ENCODE peak calls at places on chromosomes 11 and 22, in six cellular contexts. One of them, this sample, is unnamed.

GRCh38 chr11:64000026-64000739 is 13.9 kb downstream of the OTUB1 start:
- DNase-seq in effector memory CD4-positive, alpha-beta T cell: peak; percentile 57
- DNase-seq in activated naive CD8-positive, alpha-beta T cell treated with anti-CD3 and anti-CD28 coated beads for 36 hours: peak; percentile 84
- DNase-seq in Right ventricle myocardium superior: peak; percentile 82
- DNase-seq in CD8-positive, alpha-beta T cell: peak; percentile 62
- DNase-seq in foreskin melanocyte: no peak
- DNase-seq in this sample: no peak

GRCh38 chr11:13105237-13105844 is 96.2 kb downstream of the RASSF10 start:
- DNase-seq in Right ventricle myocardium superior: peak; percentile 44
- DNase-seq in foreskin melanocyte: no peak
- DNase-seq in activated naive CD8-positive, alpha-beta T cell treated with anti-CD3 and anti-CD28 coated beads for 36 hours: no peak
- DNase-seq in CD8-positive, alpha-beta T cell: no peak
- DNase-seq in effector memory CD4-positive, alpha-beta T cell: no peak
- DNase-seq in this sample: no peak

GRCh38 chr22:50524664-50525103 is 714 bp downstream of the SCO2 start:
- DNase-seq in Right ventricle myocardium superior: no peak
- DNase-seq in effector memory CD4-positive, alpha-beta T cell: no peak
- DNase-seq in CD8-positive, alpha-beta T cell: no peak
- DNase-seq in activated naive CD8-positive, alpha-beta T cell treated with anti-CD3 and anti-CD28 coated beads for 36 hours: no peak
- DNase-seq in foreskin melanocyte: no peak
- DNase-seq in this sample: no peak

GRCh38 chr11:130666781-130667251 is 218.4 kb downstream of the ADAMTS15 start:
- DNase-seq in Right ventricle myocardium superior: no peak
- DNase-seq in foreskin melanocyte: no peak
- DNase-seq in effector memory CD4-positive, alpha-beta T cell: no peak
- DNase-seq in CD8-positive, alpha-beta T cell: no peak
- DNase-seq in activated naive CD8-positive, alpha-beta T cell treated with anti-CD3 and anti-CD28 coated beads for 36 hours: no peak
- DNase-seq in this sample: no peak

GRCh38 chr22:39690901-39691620 is 120.5 kb downstream of the CACNA1I start:
- DNase-seq in CD8-positive, alpha-beta T cell: no peak
- DNase-seq in foreskin melanocyte: no peak
- DNase-seq in activated naive CD8-positive, alpha-beta T cell treated with anti-CD3 and anti-CD28 coated beads for 36 hours: peak; percentile 40
- DNase-seq in Right ventricle myocardium superior: no peak
- DNase-seq in effector memory CD4-positive, alpha-beta T cell: no peak
- DNase-seq in this sample: no peak

GRCh38 chr11:111602865-111603632 is 800 bp downstream of the SIK2 start:
- DNase-seq in activated naive CD8-positive, alpha-beta T cell treated with anti-CD3 and anti-CD28 coated beads for 36 hours: peak; percentile 17
- DNase-seq in CD8-positive, alpha-beta T cell: peak; percentile 16
- DNase-seq in foreskin melanocyte: peak; percentile 21
- DNase-seq in effector memory CD4-positive, alpha-beta T cell: no peak
- DNase-seq in Right ventricle myocardium superior: peak; percentile 65
- DNase-seq in this sample: no peak

GRCh38 chr11:45931739-45932138 is 9.3 kb downstream of the LARGE2 start:
- DNase-seq in Right ventricle myocardium superior: no peak
- DNase-seq in activated naive CD8-positive, alpha-beta T cell treated with anti-CD3 and anti-CD28 coated beads for 36 hours: no peak
- DNase-seq in CD8-positive, alpha-beta T cell: no peak
- DNase-seq in effector memory CD4-positive, alpha-beta T cell: no peak
- DNase-seq in foreskin melanocyte: no peak
- DNase-seq in this sample: no peak

GRCh38 chr11:113577356-113578163 is 102.4 kb upstream of the DRD2 start:
- DNase-seq in activated naive CD8-positive, alpha-beta T cell treated with anti-CD3 and anti-CD28 coated beads for 36 hours: no peak
- DNase-seq in effector memory CD4-positive, alpha-beta T cell: no peak
- DNase-seq in foreskin melanocyte: no peak
- DNase-seq in CD8-positive, alpha-beta T cell: no peak
- DNase-seq in Right ventricle myocardium superior: no peak
- DNase-seq in this sample: no peak

GRCh38 chr11:134510171-134510570 is 98.1 kb upstream of the B3GAT1 start:
- DNase-seq in effector memory CD4-positive, alpha-beta T cell: no peak
- DNase-seq in foreskin melanocyte: no peak
- DNase-seq in CD8-positive, alpha-beta T cell: no peak
- DNase-seq in activated naive CD8-positive, alpha-beta T cell treated with anti-CD3 and anti-CD28 coated beads for 36 hours: no peak
- DNase-seq in Right ventricle myocardium superior: no peak
- DNase-seq in this sample: no peak

GRCh38 chr11:67055812-67056211 is 835 bp upstream of the RHOD start:
- DNase-seq in effector memory CD4-positive, alpha-beta T cell: no peak
- DNase-seq in Right ventricle myocardium superior: no peak
- DNase-seq in activated naive CD8-positive, alpha-beta T cell treated with anti-CD3 and anti-CD28 coated beads for 36 hours: no peak
- DNase-seq in CD8-positive, alpha-beta T cell: no peak
- DNase-seq in foreskin melanocyte: no peak
- DNase-seq in this sample: no peak

GRCh38 chr22:35892192-35892591 is 136.4 kb downstream of the RBFOX2 start:
- DNase-seq in Right ventricle myocardium superior: no peak
- DNase-seq in foreskin melanocyte: no peak
- DNase-seq in effector memory CD4-positive, alpha-beta T cell: no peak
- DNase-seq in CD8-positive, alpha-beta T cell: no peak
- DNase-seq in activated naive CD8-positive, alpha-beta T cell treated with anti-CD3 and anti-CD28 coated beads for 36 hours: no peak
- DNase-seq in this sample: no peak

GRCh38 chr11:19419021-19419750 is 178.4 kb upstream of the E2F8 start:
- DNase-seq in CD8-positive, alpha-beta T cell: no peak
- DNase-seq in activated naive CD8-positive, alpha-beta T cell treated with anti-CD3 and anti-CD28 coated beads for 36 hours: no peak
- DNase-seq in Right ventricle myocardium superior: no peak
- DNase-seq in foreskin melanocyte: no peak
- DNase-seq in effector memory CD4-positive, alpha-beta T cell: no peak
- DNase-seq in this sample: no peak

GRCh38 chr22:50261615-50262459 is at the start of gene MAPK12:
- DNase-seq in activated naive CD8-positive, alpha-beta T cell treated with anti-CD3 and anti-CD28 coated beads for 36 hours: no peak
- DNase-seq in foreskin melanocyte: no peak
- DNase-seq in effector memory CD4-positive, alpha-beta T cell: no peak
- DNase-seq in Right ventricle myocardium superior: no peak
- DNase-seq in CD8-positive, alpha-beta T cell: no peak
- DNase-seq in this sample: no peak

GRCh38 chr11:13278620-13279486 is 1.3 kb downstream of the BMAL1 start:
- DNase-seq in CD8-positive, alpha-beta T cell: no peak
- DNase-seq in foreskin melanocyte: no peak
- DNase-seq in effector memory CD4-positive, alpha-beta T cell: no peak
- DNase-seq in Right ventricle myocardium superior: no peak
- DNase-seq in activated naive CD8-positive, alpha-beta T cell treated with anti-CD3 and anti-CD28 coated beads for 36 hours: peak; percentile 22
- DNase-seq in this sample: no peak

GRCh38 chr11:132621976-132622375 is 910.3 kb downstream of the OPCML start:
- DNase-seq in CD8-positive, alpha-beta T cell: no peak
- DNase-seq in effector memory CD4-positive, alpha-beta T cell: no peak
- DNase-seq in Right ventricle myocardium superior: no peak
- DNase-seq in activated naive CD8-positive, alpha-beta T cell treated with anti-CD3 and anti-CD28 coated beads for 36 hours: no peak
- DNase-seq in foreskin melanocyte: no peak
- DNase-seq in this sample: no peak

GRCh38 chr11:1153951-1154487 is 3.7 kb upstream of the MUC5AC start:
- DNase-seq in foreskin melanocyte: peak; percentile 26
- DNase-seq in activated naive CD8-positive, alpha-beta T cell treated with anti-CD3 and anti-CD28 coated beads for 36 hours: no peak
- DNase-seq in CD8-positive, alpha-beta T cell: no peak
- DNase-seq in Right ventricle myocardium superior: peak; percentile 61
- DNase-seq in effector memory CD4-positive, alpha-beta T cell: no peak
- DNase-seq in this sample: no peak

GRCh38 chr11:12215192-12215591 is 104.8 kb downstream of the MICAL2 start:
- DNase-seq in CD8-positive, alpha-beta T cell: no peak
- DNase-seq in Right ventricle myocardium superior: no peak
- DNase-seq in foreskin melanocyte: no peak
- DNase-seq in effector memory CD4-positive, alpha-beta T cell: no peak
- DNase-seq in activated naive CD8-positive, alpha-beta T cell treated with anti-CD3 and anti-CD28 coated beads for 36 hours: no peak
- DNase-seq in this sample: no peak

GRCh38 chr22:49480340-49480739 is 347.3 kb downstream of the BRD1 start:
- DNase-seq in Right ventricle myocardium superior: no peak
- DNase-seq in effector memory CD4-positive, alpha-beta T cell: no peak
- DNase-seq in foreskin melanocyte: no peak
- DNase-seq in activated naive CD8-positive, alpha-beta T cell treated with anti-CD3 and anti-CD28 coated beads for 36 hours: no peak
- DNase-seq in CD8-positive, alpha-beta T cell: no peak
- DNase-seq in this sample: no peak